ENCODE peak calls at places on chromosomes 3 and 15, in four cellular contexts. Z, R, Y and U are unnamed samples.

GRCh38 chr3:30504939-30505338 is 101.5 kb upstream of the TGFBR2 start:
- DNase-seq in R (no peak), Z (no peak), Y (no peak), U (no peak)

GRCh38 chr3:192851821-192852352 is 65.8 kb downstream of the MB21D2 start:
- DNase-seq in Y (no peak), R (peak; percentile 96), Z (no peak), U (peak; percentile 66)

GRCh38 chr15:49155834-49156627 is 632 bp upstream of the COPS2 start:
- DNase-seq in Z (peak; percentile 29), R (peak; percentile 41), Y (no peak), U (no peak)

GRCh38 chr3:52523386-52524257 is 10.0 kb downstream of the NT5DC2 start:
- DNase-seq in Y (no peak), Z (no peak), R (no peak), U (no peak)

GRCh38 chr3:152444029-152444641 is 175.4 kb downstream of the MBNL1 start:
- DNase-seq in Z (no peak), Y (peak; percentile 36), R (peak; percentile 66), U (no peak)

GRCh38 chr15:66390670-66391069 is 4.0 kb downstream of the MAP2K1 start:
- DNase-seq in Y (no peak), R (peak; percentile 78), Z (peak; percentile 48), U (no peak)

GRCh38 chr15:58124585-58124984 is 13.6 kb upstream of the AQP9 start:
- DNase-seq in Z (no peak), Y (no peak), R (no peak), U (no peak)

GRCh38 chr15:68555348-68556037 is 23.3 kb upstream of the CORO2B start:
- DNase-seq in Y (no peak), R (no peak), Z (no peak), U (no peak)

GRCh38 chr15:40310001-40310959 is 2.5 kb upstream of the PLCB2 start:
- DNase-seq in R (peak; percentile 42), Y (no peak), Z (peak; percentile 76), U (no peak)

GRCh38 chr15:75452968-75453702 is 1.6 kb upstream of the SIN3A start:
- DNase-seq in Z (peak; percentile 67), Y (no peak), R (peak; percentile 69), U (no peak)

GRCh38 chr15:45402955-45403892 is 24.9 kb upstream of the GATM start:
- DNase-seq in Y (no peak), R (peak; percentile 39), Z (peak; percentile 42), U (no peak)

GRCh38 chr3:55296035-55296434 is 191.1 kb downstream of the WNT5A start:
- DNase-seq in R (no peak), Z (no peak), Y (no peak), U (no peak)

GRCh38 chr3:170277833-170278586 is 55.8 kb downstream of the PRKCI start:
- DNase-seq in Y (no peak), R (no peak), Z (no peak), U (no peak)

GRCh38 chr15:89101302-89102191 is 13.3 kb downstream of the ABHD2 start:
- DNase-seq in Z (no peak), Y (peak; percentile 97), R (peak; percentile 99), U (peak; percentile 44)

GRCh38 chr15:57477736-57478522 is 101.6 kb downstream of the CGNL1 start:
- DNase-seq in Z (no peak), R (no peak), Y (no peak), U (no peak)

GRCh38 chr15:34799149-34799824 is 3.9 kb upstream of the ACTC1 start:
- DNase-seq in Z (no peak), R (peak; percentile 5), Y (no peak), U (no peak)

GRCh38 chr3:155753038-155753647 is 8.3 kb upstream of the PLCH1 start:
- DNase-seq in Z (no peak), R (peak; percentile 48), Y (no peak), U (no peak)

GRCh38 chr3:147977001-147977400 is 567.8 kb downstream of the ZIC1 start:
- DNase-seq in R (no peak), Z (no peak), Y (no peak), U (no peak)